ENCODE peak calls at places on chromosomes 5 and 9, in four cellular contexts. Y, Z, I and Q are unnamed samples.

GRCh38 chr5:97383996-97384395 is 200.9 kb upstream of the RIOK2 start:
- DNase-seq in Y (no peak), Z (no peak), I (no peak), Q (no peak)

GRCh38 chr9:122777935-122778671 is 10.6 kb upstream of the OR5C1 start:
- DNase-seq in Y (no peak), Z (no peak), I (peak), Q (no peak)

GRCh38 chr9:98410185-98410697 is 154.8 kb upstream of the TBC1D2 start:
- DNase-seq in Y (peak), Z (peak), I (no peak), Q (peak)

GRCh38 chr9:96550659-96551058 is 69.0 kb downstream of the CDC14B start:
- DNase-seq in Y (no peak), Z (no peak), I (no peak), Q (no peak)

GRCh38 chr5:1789838-1790462 is 9.7 kb downstream of the MRPL36 start:
- DNase-seq in Y (peak), Z (peak), I (no peak), Q (no peak)

GRCh38 chr9:133113163-133113927 is 7.7 kb downstream of the RALGDS start:
- DNase-seq in Y (no peak), Z (no peak), I (no peak), Q (no peak)

GRCh38 chr5:179307006-179307800 is 38.1 kb downstream of the ADAMTS2 start:
- DNase-seq in Y (no peak), Z (no peak), I (no peak), Q (no peak)

GRCh38 chr5:149018909-149019443 is 43.9 kb downstream of the SH3TC2 start:
- DNase-seq in Y (peak), Z (peak), I (no peak), Q (no peak)

GRCh38 chr5:108681079-108681921 is 66.4 kb upstream of the FER start:
- DNase-seq in Y (peak), Z (peak), I (peak), Q (peak)

GRCh38 chr9:128214571-128215490 is 11.7 kb downstream of the DNM1 start:
- DNase-seq in Y (peak), Z (no peak), I (peak), Q (no peak)

GRCh38 chr9:35839926-35840325 is 10.9 kb downstream of the TMEM8B start:
- DNase-seq in Y (no peak), Z (no peak), I (no peak), Q (no peak)

GRCh38 chr5:137144656-137145055 is 354.5 kb downstream of the SPOCK1 start:
- DNase-seq in Y (no peak), Z (no peak), I (no peak), Q (no peak)

GRCh38 chr9:136880651-136881050 is 5.7 kb upstream of the TRAF2 start:
- DNase-seq in Y (no peak), Z (no peak), I (no peak), Q (no peak)

GRCh38 chr9:20490246-20490834 is 132.0 kb downstream of the MLLT3 start:
- DNase-seq in Y (peak), Z (no peak), I (no peak), Q (no peak)

GRCh38 chr5:175478384-175479124 is at the start of gene SFXN1:
- DNase-seq in Y (peak), Z (peak), I (peak), Q (peak)

GRCh38 chr9:131583836-131584555 is 38.7 kb downstream of the PRRT1B start:
- DNase-seq in Y (no peak), Z (no peak), I (no peak), Q (no peak)

GRCh38 chr9:101601904-101602765 is 7.4 kb upstream of the PPP3R2 start:
- DNase-seq in Y (peak), Z (peak), I (peak), Q (no peak)

GRCh38 chr9:127445851-127446719 is 5.1 kb downstream of the RPL12 start:
- DNase-seq in Y (peak), Z (no peak), I (no peak), Q (peak)